ENCODE peak calls at places on chromosomes 13 and 19, in seven cellular contexts. E is upper lobe of right lung, Q is mammary epithelial cell, Z is psoas muscle, B is H1, M is right lobe of liver, K is stomach. L is an unnamed sample. For H3K4me1, the result is how much of the 10 kb centered on the place peaks cover.

GRCh38 chr13:68078874-68079273 is 848.7 kb upstream of the PCDH9 start:
- DNase-seq in E (no peak), Q (no peak), Z (no peak), B (no peak), M (no peak), K (no peak), L (no peak)

GRCh38 chr13:24254151-24254810 is 55.1 kb upstream of the C1QTNF9 start:
- DNase-seq in E (peak), Q (no peak), Z (no peak), B (no peak), M (no peak), K (no peak), L (no peak)

GRCh38 chr13:29456419-29456818 is 139.1 kb downstream of the SLC7A1 start:
- DNase-seq in E (no peak), Q (no peak), Z (no peak), B (no peak), M (no peak), K (no peak), L (no peak)

GRCh38 chr19:49362926-49363264 is 679 bp upstream of the TEAD2 start:
- DNase-seq in E (peak), Q (no peak), Z (peak), B (no peak), M (peak), K (peak), L (no peak)

GRCh38 chr13:108272333-108272732 is 2.8 kb downstream of the TNFSF13B start:
- DNase-seq in E (no peak), Q (no peak), Z (no peak), B (no peak), M (no peak), K (no peak), L (no peak)

GRCh38 chr19:56333506-56333905 is 18.9 kb upstream of the ZSCAN5A start:
- DNase-seq in E (no peak), Q (peak), Z (no peak), B (no peak), M (no peak), K (peak), L (peak)

GRCh38 chr13:26561636-26562537 is 4.4 kb downstream of the WASF3 start:
- DNase-seq in E (no peak), Q (no peak), Z (no peak), B (no peak), M (no peak), K (no peak), L (no peak)

GRCh38 chr13:112618501-112618900 is 30.5 kb upstream of the TUBGCP3 start:
- DNase-seq in E (no peak), Q (no peak), Z (no peak), B (no peak), M (no peak), K (no peak), L (no peak)

GRCh38 chr13:97429681-97430081 is 4.3 kb upstream of the RAP2A start:
- DNase-seq in E (no peak), Q (no peak), Z (no peak), B (no peak), M (no peak), K (no peak), L (no peak)

GRCh38 chr13:79932556-79932955 is 408.4 kb downstream of the SPRY2 start:
- DNase-seq in E (no peak), Q (no peak), Z (no peak), B (no peak), M (no peak), K (no peak), L (no peak)

GRCh38 chr19:42170715-42171114 is 38.5 kb upstream of the POU2F2 start:
- DNase-seq in E (no peak), Q (no peak), Z (no peak), B (no peak), M (no peak), K (no peak), L (no peak)

GRCh38 chr19:19352823-19353222 is 32.2 kb downstream of the MAU2 start:
- DNase-seq in E (no peak), Q (no peak), Z (no peak), B (no peak), M (no peak), K (no peak), L (no peak)

GRCh38 chr13:50161052-50161451 is 145.8 kb downstream of the KCNRG start:
- DNase-seq in E (no peak), Q (peak), Z (no peak), B (no peak), M (no peak), K (no peak), L (no peak)

GRCh38 chr19:6378036-6378435 is 2.3 kb upstream of the PSPN start:
- DNase-seq in E (no peak), Q (no peak), Z (no peak), B (no peak), M (no peak), K (no peak), L (no peak)

GRCh38 chr13:67120872-67121531 is 109.1 kb downstream of the PCDH9 start:
- DNase-seq in E (no peak), Q (peak), Z (no peak), B (no peak), M (no peak), K (no peak), L (no peak)

GRCh38 chr19:8569066-8569761 is 8.0 kb downstream of the MYO1F start:
- DNase-seq in E (no peak), Q (peak), Z (no peak), B (no peak), M (peak), K (peak), L (no peak)

GRCh38 chr13:66425741-66426140 is 804.4 kb downstream of the PCDH9 start:
- DNase-seq in E (no peak), Q (no peak), Z (no peak), B (no peak), M (no peak), K (no peak), L (no peak)

GRCh38 chr19:8484331-8484894 is 18.0 kb downstream of the PRAM1 start:
- DNase-seq in E (peak), Q (no peak), Z (peak), B (no peak), M (no peak), K (peak), L (no peak)

GRCh38 chr13:106919638-106920037 is 351.7 kb upstream of the ARGLU1 start:
- DNase-seq in E (no peak), Q (no peak), Z (peak), B (no peak), M (peak), K (no peak), L (no peak)

GRCh38 chr13:114118086-114118762 is 14.2 kb downstream of the RASA3 start:
- DNase-seq in E (no peak), Q (no peak), Z (peak), B (no peak), M (peak), K (no peak), L (no peak)

GRCh38 chr13:26872444-26873173 is 112.0 kb upstream of the GPR12 start:
- DNase-seq in E (no peak), Q (peak), Z (no peak), B (peak), M (no peak), K (peak), L (peak)

GRCh38 chr19:28403698-28404099 is 809.3 kb downstream of the UQCRFS1 start:
- DNase-seq in E (no peak), Q (no peak), Z (no peak), B (no peak), M (no peak), K (no peak), L (no peak)

GRCh38 chr13:42333613-42334328 is 61.8 kb downstream of the AKAP11 start:
- DNase-seq in E (no peak), Q (peak), Z (no peak), B (no peak), M (no peak), K (no peak), L (no peak)

GRCh38 chr19:33175886-33176669 is 18.1 kb upstream of the LRP3 start:
- DNase-seq in E (no peak), Q (peak), Z (peak), B (no peak), M (no peak), K (no peak), L (peak)

GRCh38 chr19:3990815-3991117 is 5.5 kb upstream of the EEF2 start:
- DNase-seq in E (no peak), Q (no peak), Z (no peak), B (no peak), M (no peak), K (no peak), L (no peak)

GRCh38 chr13:113935523-113935922 is 38.4 kb downstream of the C13orf46 start:
- DNase-seq in E (peak), Q (no peak), Z (no peak), B (no peak), M (peak), K (no peak), L (no peak)

GRCh38 chr19:58097783-58098681 is at the start of gene ZSCAN18:
- DNase-seq in E (peak), Q (peak), Z (peak), B (peak), M (peak), K (peak), L (peak)

GRCh38 chr19:395467-395866 is 13.5 kb downstream of the C2CD4C start:
- DNase-seq in E (no peak), Q (no peak), Z (no peak), B (no peak), M (no peak), K (no peak), L (no peak)

GRCh38 chr19:43743059-43743458 is 11.7 kb downstream of the SMG9 start:
- DNase-seq in E (no peak), Q (no peak), Z (no peak), B (no peak), M (no peak), K (no peak), L (no peak)

GRCh38 chr19:53365134-53365898 is at the start of gene ZNF525:
- DNase-seq in E (peak), Q (peak), Z (peak), B (no peak), M (peak), K (peak), L (peak)

GRCh38 chr19:35983177-35983576 is 11.8 kb upstream of the SDHAF1 start:
- DNase-seq in E (no peak), Q (no peak), Z (no peak), B (no peak), M (no peak), K (no peak), L (no peak)

GRCh38 chr13:98691360-98691759 is 61.1 kb downstream of the SLC15A1 start:
- DNase-seq in E (no peak), Q (peak), Z (no peak), B (no peak), M (no peak), K (no peak), L (no peak)

GRCh38 chr13:99871249-99871898 is 100.2 kb downstream of the ZIC5 start:
- DNase-seq in E (no peak), Q (no peak), Z (no peak), B (no peak), M (no peak), K (no peak), L (no peak)

GRCh38 chr13:19794552-19795143 is 11.9 kb upstream of the PSPC1 start:
- DNase-seq in E (no peak), Q (peak), Z (no peak), B (peak), M (no peak), K (no peak), L (no peak)

DNA sequence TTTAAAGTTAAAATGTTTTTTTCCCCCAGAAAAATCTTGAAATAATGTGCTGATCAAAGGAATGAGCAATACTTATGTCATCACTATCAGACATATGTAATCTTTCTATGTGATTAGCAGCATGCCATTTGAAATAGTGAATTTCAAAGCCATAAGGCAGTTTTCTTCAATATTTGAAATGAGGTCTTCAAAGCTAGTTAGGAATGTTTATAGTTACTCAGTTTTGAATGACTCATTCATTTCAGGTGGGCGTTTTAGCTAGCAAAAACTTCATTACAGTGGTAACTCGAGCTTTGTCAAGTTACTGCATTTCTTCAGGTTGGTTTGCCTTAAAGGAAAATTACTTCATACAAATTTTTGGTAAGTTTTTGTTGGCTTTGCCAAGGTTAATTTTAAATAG is 102.1 kb downstream of the ATP8A2 start:
- DNase-seq in E (no peak), Q (peak), Z (no peak), B (no peak), M (no peak), K (no peak), L (no peak)
- TF ChIP-seq CTCF in E (no peak), Q (no peak), Z (no peak), B (no peak), M (no peak), K (no peak), L (no peak)

DNA sequence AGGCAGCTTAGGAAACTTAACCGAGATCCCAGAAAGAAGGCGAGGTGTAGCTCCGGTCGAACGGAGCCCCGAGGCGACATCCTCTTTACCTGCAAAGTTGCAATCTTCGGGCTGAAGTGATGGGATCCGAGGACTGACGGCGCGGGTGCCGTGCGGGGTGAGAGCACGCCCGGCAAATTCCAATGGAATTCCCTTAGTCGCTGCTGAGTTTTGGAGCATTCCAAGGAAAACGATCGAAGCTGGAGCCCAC is 141 bp downstream of the TRPC4 start:
- DNase-seq in E (no peak), Q (no peak), Z (no peak), B (no peak), M (no peak), K (no peak), L (no peak)
- H3K4me3 ChIP-seq in E (peak), Q (peak), Z (peak), B (peak), M (peak), K (peak), L (no peak)

GRCh38 chr13:46171739-46172138 is 10.2 kb downstream of the LCP1 start:
- DNase-seq in E (no peak), Q (no peak), Z (no peak), B (no peak), M (no peak), K (no peak), L (no peak)

GRCh38 chr13:46170687-46171086 is 11.3 kb downstream of the LCP1 start:
- DNase-seq in E (no peak), Q (no peak), Z (no peak), B (no peak), M (no peak), K (no peak), L (no peak)

GRCh38 chr13:46170268-46170667 is 11.7 kb downstream of the LCP1 start:
- DNase-seq in E (no peak), Q (no peak), Z (no peak), B (peak), M (no peak), K (peak), L (no peak)

GRCh38 chr13:46172531-46172991 is 9.4 kb downstream of the LCP1 start:
- DNase-seq in E (no peak), Q (no peak), Z (no peak), B (no peak), M (peak), K (no peak), L (no peak)

GRCh38 chr13:46171223-46171622 is 10.8 kb downstream of the LCP1 start:
- DNase-seq in E (no peak), Q (no peak), Z (no peak), B (no peak), M (no peak), K (no peak), L (no peak)
- H3K4me1 ChIP-seq in E (under half), Q (under half), Z (under half), B (under half), M (under half), K (under half), L (under half)

DNA sequence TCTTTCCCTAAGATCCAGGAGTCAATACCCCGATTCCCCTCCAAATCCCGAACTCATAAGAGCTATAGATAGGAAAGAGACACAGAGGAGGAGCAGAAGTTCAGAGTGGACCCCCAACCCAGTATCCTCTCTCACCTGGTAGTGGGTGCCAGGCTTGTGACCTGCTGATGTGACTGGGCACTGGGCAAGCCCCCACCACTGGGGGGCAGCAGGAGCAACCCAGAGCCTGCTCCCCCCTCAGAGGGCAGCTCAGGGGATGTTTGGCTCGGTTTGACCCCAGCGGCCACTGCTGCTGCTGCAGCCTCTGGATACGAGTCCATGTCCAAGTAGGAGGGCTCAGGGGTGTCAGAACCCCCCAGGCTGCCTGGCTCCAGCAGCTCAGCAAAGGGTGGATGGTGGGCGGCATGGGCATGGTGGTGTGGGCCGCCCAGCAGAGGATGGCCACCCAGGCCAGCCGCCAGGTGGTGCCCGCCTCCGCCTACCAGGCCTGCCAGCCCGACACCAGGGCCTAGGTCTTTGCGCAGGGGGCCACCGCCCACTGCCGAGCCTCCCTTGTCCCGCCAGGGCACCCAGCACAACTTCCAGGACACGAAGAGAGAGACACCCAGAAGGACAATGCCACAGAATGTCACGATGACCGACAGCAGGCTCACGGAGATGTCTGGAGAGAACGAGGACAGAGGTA is 7.4 kb downstream of the SYT3 start:
- DNase-seq in E (no peak), Q (no peak), Z (no peak), B (no peak), M (no peak), K (no peak), L (no peak)
- TF ChIP-seq CTCF in E (no peak), Q (no peak), Z (no peak), B (peak), M (no peak), K (no peak), L (peak)

GRCh38 chr13:33283195-33283910 is 2.2 kb downstream of the STARD13 start:
- DNase-seq in E (no peak), Q (no peak), Z (no peak), B (no peak), M (no peak), K (no peak), L (no peak)
- H3K4me3 ChIP-seq in E (peak), Q (peak), Z (peak), B (no peak), M (peak), K (peak), L (no peak)

GRCh38 chr19:39336483-39336882 is 640 bp upstream of the GMFG start:
- DNase-seq in E (no peak), Q (no peak), Z (no peak), B (no peak), M (no peak), K (no peak), L (no peak)
- H3K4me1 ChIP-seq in E (under half), Q (under half), Z (under half), B (under half), M (under half), K (under half), L (under half)

GRCh38 chr13:51585696-51586095 is 1.4 kb downstream of the WDFY2 start:
- DNase-seq in E (no peak), Q (peak), Z (no peak), B (no peak), M (no peak), K (no peak), L (no peak)

GRCh38 chr13:51585234-51585672 is 991 bp downstream of the WDFY2 start:
- DNase-seq in E (no peak), Q (no peak), Z (no peak), B (no peak), M (no peak), K (no peak), L (no peak)

GRCh38 chr13:51584731-51585191 is 499 bp downstream of the WDFY2 start:
- DNase-seq in E (peak), Q (peak), Z (no peak), B (peak), M (peak), K (peak), L (peak)

GRCh38 chr13:51583469-51583874 is 790 bp upstream of the WDFY2 start:
- DNase-seq in E (no peak), Q (no peak), Z (no peak), B (no peak), M (no peak), K (no peak), L (no peak)

GRCh38 chr13:51583875-51584730 is at the start of gene WDFY2:
- DNase-seq in E (peak), Q (peak), Z (peak), B (peak), M (peak), K (peak), L (peak)
- TF ChIP-seq CTCF in E (no peak), Q (no peak), Z (no peak), B (no peak), M (no peak), K (no peak), L (no peak)

DNA sequence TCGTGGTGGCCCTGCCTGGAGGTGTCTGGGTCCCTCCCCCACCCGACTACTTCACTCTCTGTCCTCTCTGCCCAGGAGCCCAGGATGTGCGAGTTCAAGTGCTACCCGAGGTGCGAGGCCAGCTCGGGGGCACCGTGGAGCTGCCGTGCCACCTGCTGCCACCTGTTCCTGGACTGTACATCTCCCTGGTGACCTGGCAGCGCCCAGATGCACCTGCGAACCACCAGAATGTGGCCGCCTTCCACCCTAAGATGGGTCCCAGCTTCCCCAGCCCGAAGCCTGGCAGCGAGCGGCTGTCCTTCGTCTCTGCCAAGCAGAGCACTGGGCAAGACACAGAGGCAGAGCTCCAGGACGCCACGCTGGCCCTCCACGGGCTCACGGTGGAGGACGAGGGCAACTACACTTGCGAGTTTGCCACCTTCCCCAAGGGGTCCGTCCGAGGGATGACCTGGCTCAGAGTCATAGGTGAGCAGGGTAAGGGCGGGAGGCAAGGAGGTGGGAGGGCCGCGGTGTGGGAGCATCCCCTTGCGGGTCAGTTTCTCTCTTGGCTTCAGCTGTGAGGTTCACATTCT is 19.2 kb downstream of the NECTIN2 start:
- DNase-seq in E (no peak), Q (no peak), Z (no peak), B (no peak), M (no peak), K (no peak), L (no peak)
- H3K4me3 ChIP-seq in E (no peak), Q (no peak), Z (no peak), B (no peak), M (no peak), K (no peak), L (no peak)

GRCh38 chr19:40803857-40804782 is 5.1 kb downstream of the EGLN2 start:
- DNase-seq in E (peak), Q (no peak), Z (no peak), B (no peak), M (peak), K (peak), L (no peak)
- H3K4me1 ChIP-seq in E (half or more), Q (under half), Z (half or more), B (under half), M (under half), K (half or more), L (under half)

GRCh38 chr13:87810920-87811344 is 139.8 kb downstream of the SLITRK5 start:
- DNase-seq in E (peak), Q (no peak), Z (no peak), B (no peak), M (no peak), K (no peak), L (no peak)

GRCh38 chr13:87814444-87814843 is 143.3 kb downstream of the SLITRK5 start:
- DNase-seq in E (no peak), Q (no peak), Z (no peak), B (no peak), M (no peak), K (no peak), L (no peak)

GRCh38 chr13:87810391-87810801 is 139.2 kb downstream of the SLITRK5 start:
- DNase-seq in E (peak), Q (no peak), Z (no peak), B (peak), M (peak), K (no peak), L (no peak)
- TF ChIP-seq CTCF in E (no peak), Q (no peak), Z (no peak), B (peak), M (no peak), K (no peak), L (no peak)